ENCODE peak calls at places on chromosomes 1 and 21, in nine cellular contexts. One of them, this sample, is unnamed.

GRCh38 chr1:18926315-18927081 is 24.1 kb upstream of the ALDH4A1 start:
- DNase-seq in skeletal muscle cell: peak; percentile 72
- DNase-seq in mucosa of descending colon: peak; percentile 59
- DNase-seq in body of pancreas: no peak
- DNase-seq in breast epithelium: peak; percentile 63
- DNase-seq in stomach: peak; percentile 57
- DNase-seq in fibroblast of lung: peak; percentile 91
- DNase-seq in iPS DF 6.9: no peak
- DNase-seq in IMR-90: peak; percentile 96
- DNase-seq in this sample: peak; percentile 89

GRCh38 chr1:48943826-48944225 is 167.1 kb upstream of the BEND5 start:
- DNase-seq in breast epithelium: no peak
- DNase-seq in skeletal muscle cell: no peak
- DNase-seq in iPS DF 6.9: no peak
- DNase-seq in mucosa of descending colon: no peak
- DNase-seq in IMR-90: no peak
- DNase-seq in body of pancreas: no peak
- DNase-seq in stomach: no peak
- DNase-seq in fibroblast of lung: no peak
- DNase-seq in this sample: no peak

GRCh38 chr21:34967509-34968289 is 81.4 kb downstream of the RUNX1 start:
- DNase-seq in fibroblast of lung: peak; percentile 23
- DNase-seq in breast epithelium: no peak
- DNase-seq in stomach: no peak
- DNase-seq in skeletal muscle cell: no peak
- DNase-seq in mucosa of descending colon: no peak
- DNase-seq in IMR-90: peak; percentile 35
- DNase-seq in iPS DF 6.9: no peak
- DNase-seq in body of pancreas: no peak
- DNase-seq in this sample: no peak

GRCh38 chr21:41761211-41762181 is 5.4 kb downstream of the RIPK4 start:
- DNase-seq in skeletal muscle cell: no peak
- DNase-seq in iPS DF 6.9: no peak
- DNase-seq in fibroblast of lung: no peak
- DNase-seq in mucosa of descending colon: no peak
- DNase-seq in stomach: peak; percentile 77
- DNase-seq in IMR-90: no peak
- DNase-seq in body of pancreas: peak; percentile 77
- DNase-seq in breast epithelium: no peak
- DNase-seq in this sample: no peak

GRCh38 chr1:205477759-205478247 is 22.0 kb upstream of the BLACAT1 start:
- DNase-seq in skeletal muscle cell: no peak
- DNase-seq in body of pancreas: peak; percentile 78
- DNase-seq in mucosa of descending colon: peak; percentile 79
- DNase-seq in iPS DF 6.9: no peak
- DNase-seq in IMR-90: peak; percentile 33
- DNase-seq in stomach: peak; percentile 86
- DNase-seq in fibroblast of lung: peak; percentile 18
- DNase-seq in breast epithelium: peak; percentile 93
- DNase-seq in this sample: peak; percentile 96

GRCh38 chr1:95309031-95309459 is 75.0 kb downstream of the RWDD3 start:
- DNase-seq in iPS DF 6.9: peak; percentile 25
- DNase-seq in IMR-90: peak; percentile 21
- DNase-seq in mucosa of descending colon: no peak
- DNase-seq in stomach: no peak
- DNase-seq in breast epithelium: no peak
- DNase-seq in skeletal muscle cell: peak; percentile 5
- DNase-seq in body of pancreas: no peak
- DNase-seq in fibroblast of lung: peak; percentile 67
- DNase-seq in this sample: no peak

GRCh38 chr1:25469177-25469576 is 38.5 kb downstream of the MACO1 start:
- DNase-seq in fibroblast of lung: peak; percentile 27
- DNase-seq in iPS DF 6.9: no peak
- DNase-seq in mucosa of descending colon: no peak
- DNase-seq in body of pancreas: no peak
- DNase-seq in breast epithelium: no peak
- DNase-seq in IMR-90: peak; percentile 80
- DNase-seq in skeletal muscle cell: no peak
- DNase-seq in stomach: no peak
- DNase-seq in this sample: no peak

GRCh38 chr1:63148825-63149645 is 173.3 kb upstream of the FOXD3 start:
- DNase-seq in mucosa of descending colon: no peak
- DNase-seq in stomach: peak; percentile 32
- DNase-seq in fibroblast of lung: peak; percentile 56
- DNase-seq in iPS DF 6.9: peak; percentile 57
- DNase-seq in breast epithelium: no peak
- DNase-seq in skeletal muscle cell: no peak
- DNase-seq in IMR-90: peak; percentile 31
- DNase-seq in body of pancreas: peak; percentile 37
- DNase-seq in this sample: peak; percentile 11

GRCh38 chr1:154978360-154978759 is 3.9 kb downstream of the CKS1B start:
- DNase-seq in mucosa of descending colon: no peak
- DNase-seq in IMR-90: no peak
- DNase-seq in skeletal muscle cell: no peak
- DNase-seq in breast epithelium: no peak
- DNase-seq in body of pancreas: no peak
- DNase-seq in iPS DF 6.9: no peak
- DNase-seq in fibroblast of lung: no peak
- DNase-seq in stomach: no peak
- DNase-seq in this sample: no peak

GRCh38 chr1:206734499-206735142 is 36.0 kb upstream of the IL19 start:
- DNase-seq in body of pancreas: peak; percentile 67
- DNase-seq in fibroblast of lung: peak; percentile 43
- DNase-seq in iPS DF 6.9: peak; percentile 27
- DNase-seq in breast epithelium: no peak
- DNase-seq in skeletal muscle cell: no peak
- DNase-seq in mucosa of descending colon: peak; percentile 70
- DNase-seq in stomach: peak; percentile 60
- DNase-seq in IMR-90: peak; percentile 37
- DNase-seq in this sample: peak; percentile 30

DNA sequence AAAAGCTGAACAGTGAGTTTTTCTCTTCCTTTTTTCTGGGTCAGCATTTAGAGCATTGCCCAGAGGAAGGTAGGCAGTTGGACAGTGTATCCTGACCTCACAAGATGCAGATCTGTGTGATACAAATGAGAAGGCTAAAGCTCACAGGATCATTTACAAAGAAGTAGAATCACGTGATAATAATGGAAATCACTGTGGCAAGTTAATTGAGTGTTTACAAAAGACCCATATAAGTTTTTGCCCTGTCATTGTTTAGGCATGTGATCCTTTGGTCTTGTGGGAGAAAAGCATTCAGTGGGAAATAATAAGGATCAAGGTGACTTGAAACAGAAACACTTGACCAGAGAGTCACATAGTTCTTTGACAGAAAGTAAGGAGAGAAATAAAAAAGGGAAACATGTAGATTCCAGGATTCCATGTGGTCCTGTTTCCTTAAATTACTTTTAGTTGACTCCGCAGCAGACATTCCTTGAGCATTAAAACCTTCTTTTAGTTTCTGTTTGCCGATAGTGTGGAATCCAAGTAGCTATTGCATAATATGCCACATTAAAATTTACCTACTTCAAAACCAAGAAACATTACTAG is 66.4 kb downstream of the CNST start:
- DNase-seq in body of pancreas: no peak
- DNase-seq in skeletal muscle cell: peak; percentile 38
- DNase-seq in mucosa of descending colon: no peak
- DNase-seq in iPS DF 6.9: no peak
- DNase-seq in stomach: no peak
- DNase-seq in fibroblast of lung: peak; percentile 78
- DNase-seq in IMR-90: peak; percentile 88
- DNase-seq in breast epithelium: no peak
- DNase-seq in this sample: no peak
- H3K4me3 ChIP-seq in body of pancreas: no peak overlapping the region
- H3K4me3 ChIP-seq in skeletal muscle cell: no peak overlapping the region
- H3K4me3 ChIP-seq in mucosa of descending colon: no peak overlapping the region
- H3K4me3 ChIP-seq in iPS DF 6.9: no peak overlapping the region
- H3K4me3 ChIP-seq in stomach: no peak overlapping the region
- H3K4me3 ChIP-seq in fibroblast of lung: no peak overlapping the region
- H3K4me3 ChIP-seq in IMR-90: peak overlapping the region; percentile 37
- H3K4me3 ChIP-seq in breast epithelium: no peak overlapping the region
- H3K4me3 ChIP-seq in this sample: no peak overlapping the region

DNA sequence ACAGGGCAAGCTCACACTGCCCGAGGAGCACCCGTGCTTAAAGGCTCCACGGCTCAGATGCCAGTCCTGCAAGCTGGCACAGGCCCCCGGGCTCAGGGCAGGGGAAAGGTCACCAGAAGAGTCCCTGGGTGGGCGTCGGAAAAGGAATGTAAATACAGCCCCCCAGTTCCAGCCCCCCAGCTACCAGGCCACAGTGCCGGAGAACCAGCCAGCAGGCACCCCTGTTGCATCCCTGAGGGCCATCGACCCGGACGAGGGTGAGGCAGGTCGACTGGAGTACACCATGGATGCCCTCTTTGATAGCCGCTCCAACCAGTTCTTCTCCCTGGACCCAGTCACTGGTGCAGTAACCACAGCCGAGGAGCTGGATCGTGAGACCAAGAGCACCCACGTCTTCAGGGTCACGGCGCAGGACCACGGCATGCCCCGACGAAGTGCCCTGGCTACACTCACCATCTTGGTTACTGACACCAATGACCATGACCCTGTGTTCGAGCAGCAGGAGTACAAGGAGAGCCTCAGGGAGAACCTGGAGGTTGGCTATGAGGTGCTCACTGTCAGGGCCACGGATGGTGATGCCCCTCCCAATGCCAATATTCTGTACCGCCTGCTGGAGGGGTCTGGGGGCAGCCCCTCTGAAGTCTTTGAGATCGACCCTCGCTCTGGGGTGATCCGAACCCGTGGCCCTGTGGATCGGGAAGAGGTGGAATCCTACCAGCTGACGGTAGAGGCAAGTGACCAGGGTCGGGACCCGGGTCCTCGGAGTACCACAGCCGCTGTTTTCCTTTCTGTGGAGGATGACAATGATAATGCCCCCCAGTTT is 1.3 kb downstream of the CELSR2 start:
- DNase-seq in mucosa of descending colon: peak; percentile 30
- DNase-seq in iPS DF 6.9: no peak
- DNase-seq in stomach: no peak
- DNase-seq in breast epithelium: no peak
- DNase-seq in IMR-90: no peak
- DNase-seq in fibroblast of lung: no peak
- DNase-seq in body of pancreas: no peak
- DNase-seq in skeletal muscle cell: no peak
- DNase-seq in this sample: no peak
- H3K4me3 ChIP-seq in mucosa of descending colon: no peak overlapping the region
- H3K4me3 ChIP-seq in iPS DF 6.9: no peak overlapping the region
- H3K4me3 ChIP-seq in stomach: peak overlapping the region; percentile 71
- H3K4me3 ChIP-seq in breast epithelium: no peak overlapping the region
- H3K4me3 ChIP-seq in IMR-90: no peak overlapping the region
- H3K4me3 ChIP-seq in fibroblast of lung: no peak overlapping the region
- H3K4me3 ChIP-seq in body of pancreas: no peak overlapping the region
- H3K4me3 ChIP-seq in skeletal muscle cell: no peak overlapping the region
- H3K4me3 ChIP-seq in this sample: no peak overlapping the region

DNA sequence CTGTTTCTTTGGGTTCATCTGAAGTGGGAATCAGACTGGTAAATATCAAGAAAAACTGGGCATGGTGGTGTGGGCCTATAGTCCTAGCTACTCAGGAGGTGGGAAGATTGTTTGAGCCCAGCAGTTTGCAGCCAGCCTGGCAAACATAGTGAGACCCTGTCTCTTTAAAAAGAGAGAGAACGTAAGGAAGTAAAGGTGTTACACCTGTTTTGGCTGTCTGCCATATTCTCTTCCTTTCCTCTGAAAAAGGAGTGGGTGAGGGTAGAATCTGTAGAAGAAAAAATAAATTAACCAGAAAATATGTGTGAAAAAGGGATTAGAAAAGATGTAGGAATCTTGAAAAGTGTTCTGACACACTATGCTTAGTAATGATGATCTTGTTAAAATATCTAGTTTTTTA is 20.0 kb downstream of the AHCYL1 start:
- DNase-seq in fibroblast of lung: no peak
- DNase-seq in body of pancreas: no peak
- DNase-seq in IMR-90: no peak
- DNase-seq in breast epithelium: no peak
- DNase-seq in mucosa of descending colon: no peak
- DNase-seq in stomach: no peak
- DNase-seq in skeletal muscle cell: no peak
- DNase-seq in iPS DF 6.9: no peak
- DNase-seq in this sample: no peak
- H3K4me3 ChIP-seq in fibroblast of lung: peak overlapping the region; percentile 37
- H3K4me3 ChIP-seq in body of pancreas: no peak overlapping the region
- H3K4me3 ChIP-seq in IMR-90: peak overlapping the region; percentile 29
- H3K4me3 ChIP-seq in breast epithelium: no peak overlapping the region
- H3K4me3 ChIP-seq in mucosa of descending colon: no peak overlapping the region
- H3K4me3 ChIP-seq in stomach: peak overlapping the region; percentile 21
- H3K4me3 ChIP-seq in skeletal muscle cell: peak overlapping the region; percentile 38
- H3K4me3 ChIP-seq in iPS DF 6.9: no peak overlapping the region
- H3K4me3 ChIP-seq in this sample: peak overlapping the region; percentile 20

GRCh38 chr1:59814901-59815825 is at the start of gene HOOK1:
- DNase-seq in fibroblast of lung: no peak
- DNase-seq in IMR-90: no peak
- DNase-seq in skeletal muscle cell: no peak
- DNase-seq in body of pancreas: no peak
- DNase-seq in mucosa of descending colon: no peak
- DNase-seq in breast epithelium: peak; percentile 20
- DNase-seq in iPS DF 6.9: no peak
- DNase-seq in stomach: no peak
- DNase-seq in this sample: no peak

GRCh38 chr1:59815892-59816291 is 1.1 kb downstream of the HOOK1 start:
- DNase-seq in skeletal muscle cell: no peak
- DNase-seq in fibroblast of lung: no peak
- DNase-seq in stomach: no peak
- DNase-seq in IMR-90: no peak
- DNase-seq in breast epithelium: no peak
- DNase-seq in mucosa of descending colon: no peak
- DNase-seq in body of pancreas: no peak
- DNase-seq in iPS DF 6.9: no peak
- DNase-seq in this sample: no peak

GRCh38 chr1:59819566-59820438 is 5.1 kb downstream of the HOOK1 start:
- DNase-seq in iPS DF 6.9: no peak
- DNase-seq in mucosa of descending colon: no peak
- DNase-seq in body of pancreas: no peak
- DNase-seq in stomach: no peak
- DNase-seq in fibroblast of lung: no peak
- DNase-seq in breast epithelium: no peak
- DNase-seq in skeletal muscle cell: no peak
- DNase-seq in IMR-90: no peak
- DNase-seq in this sample: no peak

GRCh38 chr1:59814180-59814900 is 409 bp upstream of the HOOK1 start:
- DNase-seq in IMR-90: no peak
- DNase-seq in skeletal muscle cell: no peak
- DNase-seq in iPS DF 6.9: peak; percentile 94
- DNase-seq in mucosa of descending colon: peak; percentile 94
- DNase-seq in fibroblast of lung: no peak
- DNase-seq in body of pancreas: peak; percentile 97
- DNase-seq in stomach: peak; percentile 95
- DNase-seq in breast epithelium: peak; percentile 95
- DNase-seq in this sample: peak; percentile 50

DNA sequence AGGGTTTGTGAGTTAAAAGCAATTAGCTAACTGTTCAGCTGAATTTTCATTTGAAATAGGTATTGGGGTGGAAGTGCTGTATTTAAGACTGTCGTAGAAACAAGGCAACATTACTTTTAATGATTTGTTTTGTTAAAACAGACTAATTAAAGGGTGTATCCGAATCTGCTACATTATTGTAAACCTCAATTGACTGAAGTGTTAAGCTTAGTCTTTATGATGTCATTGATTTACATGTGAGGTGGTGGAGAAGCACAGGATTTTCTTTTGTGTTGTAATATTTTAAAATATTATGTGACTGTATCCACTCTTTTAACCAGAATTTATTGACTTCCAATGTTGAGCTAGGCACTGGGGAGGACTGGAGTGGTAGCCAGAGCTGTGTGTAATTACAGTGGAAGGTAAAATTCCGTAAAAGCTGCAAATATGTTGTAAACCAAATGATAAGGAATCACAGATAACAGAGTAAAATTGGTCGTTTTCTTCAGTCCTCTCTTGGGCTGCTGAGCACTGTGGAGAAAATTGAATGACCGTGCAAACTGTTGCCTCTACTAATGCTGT is 1.6 kb downstream of the HOOK1 start:
- DNase-seq in mucosa of descending colon: no peak
- DNase-seq in body of pancreas: no peak
- DNase-seq in iPS DF 6.9: no peak
- DNase-seq in breast epithelium: no peak
- DNase-seq in IMR-90: no peak
- DNase-seq in stomach: no peak
- DNase-seq in fibroblast of lung: no peak
- DNase-seq in skeletal muscle cell: no peak
- DNase-seq in this sample: no peak
- H3K4me3 ChIP-seq in mucosa of descending colon: no peak overlapping the region
- H3K4me3 ChIP-seq in body of pancreas: peak overlapping the region; percentile 98
- H3K4me3 ChIP-seq in iPS DF 6.9: no peak overlapping the region
- H3K4me3 ChIP-seq in breast epithelium: no peak overlapping the region
- H3K4me3 ChIP-seq in IMR-90: no peak overlapping the region
- H3K4me3 ChIP-seq in stomach: peak overlapping the region; percentile 64
- H3K4me3 ChIP-seq in fibroblast of lung: no peak overlapping the region
- H3K4me3 ChIP-seq in skeletal muscle cell: no peak overlapping the region
- H3K4me3 ChIP-seq in this sample: no peak overlapping the region

This sample was measured in MG63.